ENCODE peak calls at places on chromosomes 3 and 15, in five cellular contexts. L, X, Y, W and J are unnamed samples.

GRCh38 chr3:187734841-187735240 is 10.4 kb downstream of the BCL6 start:
- DNase-seq in X (no peak), L (no peak), Y (no peak), W (no peak), J (no peak)

GRCh38 chr3:152392474-152392873 is 123.7 kb downstream of the MBNL1 start:
- DNase-seq in L (no peak), X (no peak), W (no peak), Y (no peak), J (no peak)

GRCh38 chr3:112470791-112471190 is 28.5 kb downstream of the BTLA start:
- DNase-seq in W (no peak), L (no peak), Y (no peak), X (peak), J (no peak)

GRCh38 chr15:84764989-84765388 is 16.6 kb downstream of the ZNF592 start:
- DNase-seq in W (no peak), X (no peak), L (no peak), Y (no peak), J (no peak)

GRCh38 chr3:139520028-139520737 is 19.4 kb downstream of the RBP1 start:
- DNase-seq in Y (peak), W (no peak), L (no peak), X (peak), J (no peak)

GRCh38 chr3:3307491-3307890 is 128.0 kb upstream of the CRBN start:
- DNase-seq in X (no peak), Y (no peak), L (no peak), W (no peak), J (no peak)

GRCh38 chr15:68227806-68228142 is 1.8 kb downstream of the CLN6 start:
- DNase-seq in W (no peak), L (no peak), X (no peak), Y (no peak), J (no peak)

GRCh38 chr3:122777077-122777476 is 16.6 kb downstream of the HSPBAP1 start:
- DNase-seq in L (no peak), W (no peak), X (no peak), Y (no peak), J (no peak)

GRCh38 chr3:56923546-56924224 is 121.9 kb upstream of the ARHGEF3 start:
- DNase-seq in W (no peak), Y (no peak), X (peak), L (no peak), J (no peak)

GRCh38 chr3:53044371-53045106 is 1.3 kb downstream of the SFMBT1 start:
- DNase-seq in W (peak), L (no peak), X (peak), Y (peak), J (peak)

GRCh38 chr3:152241142-152242067 is 27.3 kb upstream of the MBNL1 start:
- DNase-seq in X (peak), W (no peak), L (no peak), Y (no peak), J (no peak)

GRCh38 chr3:144162042-144162441 is 190.4 kb downstream of the DIPK2A start:
- DNase-seq in X (peak), Y (no peak), L (no peak), W (no peak), J (no peak)

GRCh38 chr3:196989721-196990262 is 21.2 kb upstream of the PIGZ start:
- DNase-seq in X (no peak), L (no peak), W (no peak), Y (no peak), J (peak)

GRCh38 chr3:195897853-195898415 is 10.4 kb downstream of the TNK2 start:
- DNase-seq in Y (no peak), L (no peak), X (no peak), W (no peak), J (no peak)

GRCh38 chr3:5299146-5299545 is 111.6 kb downstream of the EDEM1 start:
- DNase-seq in Y (no peak), X (no peak), W (no peak), L (no peak), J (no peak)

GRCh38 chr3:76873509-76874242 is 166.2 kb upstream of the ROBO2 start:
- DNase-seq in L (no peak), W (no peak), Y (no peak), X (no peak), J (no peak)

GRCh38 chr15:75178171-75178937 is 23.3 kb upstream of the C15orf39 start:
- DNase-seq in Y (no peak), L (peak), X (no peak), W (no peak), J (peak)

GRCh38 chr15:29784413-29784812 is 37.9 kb downstream of the TJP1 start:
- DNase-seq in Y (no peak), W (no peak), L (no peak), X (peak), J (no peak)

GRCh38 chr3:116179091-116179490 is 266.2 kb downstream of the LSAMP start:
- DNase-seq in L (no peak), Y (no peak), X (peak), W (no peak), J (no peak)

GRCh38 chr3:53084310-53085001 is 38.6 kb upstream of the SFMBT1 start:
- DNase-seq in L (no peak), Y (peak), X (no peak), W (no peak), J (peak)

GRCh38 chr15:48084759-48085420 is 35.9 kb upstream of the SLC24A5 start:
- DNase-seq in X (peak), L (peak), Y (no peak), W (peak), J (no peak)

GRCh38 chr3:52056521-52056967 is at the start of gene DUSP7:
- DNase-seq in Y (peak), X (peak), W (peak), L (peak), J (peak)

GRCh38 chr15:77852241-77853007 is 219.7 kb upstream of the LINGO1 start:
- DNase-seq in Y (no peak), X (no peak), W (no peak), L (no peak), J (peak)

GRCh38 chr3:69770219-69770618 is 31.0 kb downstream of the MITF start:
- DNase-seq in L (no peak), W (no peak), Y (no peak), X (peak), J (no peak)

GRCh38 chr3:29344986-29345385 is 64.1 kb downstream of the RBMS3 start:
- DNase-seq in Y (no peak), L (no peak), W (no peak), X (no peak), J (no peak)

GRCh38 chr3:52439426-52440248 is 5.3 kb downstream of the SEMA3G start:
- DNase-seq in X (no peak), L (no peak), Y (no peak), W (no peak), J (peak)

GRCh38 chr15:64825081-64825430 is 391 bp downstream of the PIF1 start:
- DNase-seq in X (no peak), L (no peak), W (no peak), Y (no peak), J (no peak)

GRCh38 chr15:69149803-69150202 is 10.6 kb upstream of the GLCE start:
- DNase-seq in W (no peak), Y (no peak), L (no peak), X (no peak), J (no peak)

GRCh38 chr3:151315136-151315535 is 1.5 kb downstream of the GPR87 start:
- DNase-seq in X (peak), W (no peak), L (no peak), Y (no peak), J (no peak)

GRCh38 chr3:160226026-160226739 is 961 bp downstream of the C3orf80 start:
- DNase-seq in X (peak), L (peak), Y (no peak), W (peak), J (no peak)

GRCh38 chr3:53254810-53255359 is 937 bp downstream of the TKT start:
- DNase-seq in L (peak), X (peak), W (peak), Y (peak), J (peak)

GRCh38 chr15:47358876-47359275 is 358.4 kb upstream of the SEMA6D start:
- DNase-seq in L (no peak), X (no peak), Y (no peak), W (no peak), J (no peak)

GRCh38 chr3:69683076-69683806 is 56.0 kb upstream of the MITF start:
- DNase-seq in W (no peak), Y (no peak), L (no peak), X (no peak), J (no peak)

GRCh38 chr15:57859130-57859685 is 152.7 kb downstream of the POLR2M start:
- DNase-seq in L (no peak), Y (no peak), W (no peak), X (no peak), J (no peak)

GRCh38 chr3:182516597-182517336 is 276.5 kb upstream of the ATP11B start:
- DNase-seq in L (no peak), X (no peak), W (peak), Y (no peak), J (no peak)

GRCh38 chr15:24961967-24962366 is 7.2 kb downstream of the SNRPN start:
- DNase-seq in Y (no peak), W (no peak), X (no peak), L (no peak), J (no peak)

GRCh38 chr3:49724586-49724985 is 835 bp upstream of the GMPPB start:
- DNase-seq in W (no peak), L (no peak), X (no peak), Y (no peak), J (peak)

GRCh38 chr3:147945968-147946519 is 536.9 kb downstream of the ZIC1 start:
- DNase-seq in X (peak), Y (no peak), L (peak), W (no peak), J (no peak)

GRCh38 chr3:198064420-198064819 is 104.4 kb downstream of the LMLN start:
- DNase-seq in Y (no peak), L (no peak), W (no peak), X (no peak), J (no peak)